ENCODE peak calls at places on chromosomes 5 and 9, in four cellular contexts. E is K562, K is HepG2, X is H1. P is an unnamed sample.

GRCh38 chr9:69433426-69433825 is 108.4 kb downstream of the ENTREP1 start:
- DNase-seq in E (no peak), K (no peak), X (no peak), P (no peak)

GRCh38 chr9:133154097-133154989 is 9.4 kb downstream of the GBGT1 start:
- DNase-seq in E (peak; percentile 47), K (no peak), X (no peak), P (no peak)

GRCh38 chr9:79254900-79255651 is 316.7 kb upstream of the TLE4 start:
- DNase-seq in E (no peak), K (no peak), X (no peak), P (no peak)

GRCh38 chr5:135482383-135482933 is 30.3 kb upstream of the TIFAB start:
- DNase-seq in E (peak; percentile 61), K (peak; percentile 94), X (no peak), P (no peak)

GRCh38 chr9:89481161-89481915 is 16.6 kb downstream of the SEMA4D start:
- DNase-seq in E (no peak), K (no peak), X (no peak), P (no peak)

GRCh38 chr5:172575816-172576215 is 65.2 kb upstream of the NEURL1B start:
- DNase-seq in E (no peak), K (no peak), X (no peak), P (no peak)

GRCh38 chr9:75797181-75797580 is 93.3 kb upstream of the PCSK5 start:
- DNase-seq in E (no peak), K (no peak), X (no peak), P (no peak)

GRCh38 chr5:40240111-40240510 is 439.6 kb upstream of the PTGER4 start:
- DNase-seq in E (no peak), K (no peak), X (no peak), P (no peak)

GRCh38 chr9:133122167-133122550 is 1.1 kb upstream of the RALGDS start:
- DNase-seq in E (no peak), K (no peak), X (no peak), P (no peak)

GRCh38 chr5:149133795-149134777 is 7.2 kb upstream of the ABLIM3 start:
- DNase-seq in E (peak; percentile 23), K (no peak), X (no peak), P (peak; percentile 79)

GRCh38 chr5:142446131-142446959 is 121.5 kb upstream of the SPRY4 start:
- DNase-seq in E (no peak), K (peak; percentile 83), X (no peak), P (peak; percentile 67)

GRCh38 chr5:80140496-80140895 is 105.3 kb downstream of the THBS4 start:
- DNase-seq in E (no peak), K (no peak), X (no peak), P (no peak)

GRCh38 chr9:124286292-124286931 is 28.7 kb downstream of the NEK6 start:
- DNase-seq in E (no peak), K (no peak), X (no peak), P (peak; percentile 85)

GRCh38 chr5:7348168-7348802 is 47.7 kb upstream of the ADCY2 start:
- DNase-seq in E (no peak), K (no peak), X (no peak), P (no peak)

GRCh38 chr5:76367623-76368366 is 35.3 kb upstream of the IQGAP2 start:
- DNase-seq in E (peak; percentile 43), K (no peak), X (no peak), P (no peak)

GRCh38 chr5:147690595-147690994 is 91.9 kb downstream of the JAKMIP2 start:
- DNase-seq in E (no peak), K (peak; percentile 25), X (no peak), P (no peak)

GRCh38 chr5:106454050-106454449 is 1216.7 kb downstream of the EFNA5 start:
- DNase-seq in E (no peak), K (no peak), X (no peak), P (no peak)
- TF ChIP-seq JUN in E (no peak), K (no peak), X (no peak), P (no peak)

GRCh38 chr9:6628714-6629113 is 16.8 kb downstream of the GLDC start:
- DNase-seq in E (no peak), K (peak; percentile 61), X (no peak), P (no peak)
- H3K27me3 ChIP-seq in E (no peaks in the 10 kb centered on the region), K (no peaks in the 10 kb centered on the region), X (no peaks in the 10 kb centered on the region), P (peaks cover 8% of the 10 kb centered on the region)

DNA sequence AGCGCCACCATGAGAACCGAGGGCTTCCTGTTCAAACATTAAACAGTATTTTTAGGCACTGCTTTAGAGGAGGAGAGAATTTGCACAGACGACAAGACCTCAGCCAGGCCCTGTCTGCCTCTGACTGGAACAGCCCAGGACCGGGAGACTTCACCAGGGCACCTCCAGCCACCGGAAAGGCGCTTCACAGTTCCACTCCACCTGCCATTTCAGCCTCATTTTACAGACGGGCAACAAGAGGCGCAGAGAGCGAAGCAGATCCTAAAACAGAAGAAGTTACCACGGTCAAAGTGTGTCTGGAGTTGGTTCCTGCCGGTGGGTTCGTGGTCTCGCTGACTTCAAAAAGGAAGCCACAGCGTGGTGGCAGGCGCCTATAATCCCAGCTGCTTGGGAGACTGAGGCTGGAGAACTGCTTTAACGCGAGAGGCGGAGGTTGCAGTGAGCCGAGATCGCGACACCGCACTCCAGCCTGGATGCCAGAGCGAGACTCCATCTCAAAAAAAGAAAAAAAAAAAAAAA is 28.4 kb downstream of the COL23A1 start:
- DNase-seq in E (no peak), K (no peak), X (no peak), P (no peak)
- H2AFZ ChIP-seq in E (no peak overlapping the region), K (no peak overlapping the region), X (no peak overlapping the region), P (no peak overlapping the region)

DNA sequence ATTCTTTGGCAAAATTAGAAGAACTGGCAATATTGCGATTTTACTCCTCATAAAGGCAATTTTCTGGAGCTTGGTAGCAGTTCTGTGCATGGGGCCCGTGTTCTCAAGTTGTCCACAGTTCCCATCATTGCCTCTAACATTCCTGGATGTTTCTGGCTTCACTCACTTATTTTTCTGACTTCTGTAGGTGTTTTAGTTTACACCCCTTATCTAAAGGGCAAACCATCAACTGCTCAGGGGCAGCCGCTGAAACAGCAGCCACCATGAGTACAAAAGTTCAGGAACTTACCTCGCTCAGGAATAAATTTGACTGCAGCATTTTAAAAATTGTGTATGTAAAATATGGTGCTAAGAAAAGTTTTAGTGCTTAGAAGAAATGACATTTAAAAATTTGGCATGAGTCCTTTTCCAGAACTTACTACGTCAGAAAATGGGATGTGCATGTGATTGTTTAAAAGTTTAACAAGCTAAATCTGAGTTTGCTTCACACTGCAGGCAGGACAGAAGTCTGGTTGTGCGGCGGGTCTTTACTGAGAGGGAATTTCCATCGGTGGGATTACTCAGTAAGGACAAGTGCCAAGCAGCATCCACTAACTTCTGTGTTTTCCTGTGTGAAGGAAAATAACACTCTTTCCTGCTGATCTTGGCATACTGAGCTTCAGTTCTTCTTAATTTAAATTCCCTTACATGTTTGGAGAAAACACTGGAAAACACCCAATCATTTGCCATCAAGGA is 261.7 kb downstream of the MAT2B start:
- DNase-seq in E (no peak), K (no peak), X (no peak), P (peak; percentile 90)
- TF ChIP-seq JUN in E (no peak), K (no peak), X (no peak), P (no peak)

DNA sequence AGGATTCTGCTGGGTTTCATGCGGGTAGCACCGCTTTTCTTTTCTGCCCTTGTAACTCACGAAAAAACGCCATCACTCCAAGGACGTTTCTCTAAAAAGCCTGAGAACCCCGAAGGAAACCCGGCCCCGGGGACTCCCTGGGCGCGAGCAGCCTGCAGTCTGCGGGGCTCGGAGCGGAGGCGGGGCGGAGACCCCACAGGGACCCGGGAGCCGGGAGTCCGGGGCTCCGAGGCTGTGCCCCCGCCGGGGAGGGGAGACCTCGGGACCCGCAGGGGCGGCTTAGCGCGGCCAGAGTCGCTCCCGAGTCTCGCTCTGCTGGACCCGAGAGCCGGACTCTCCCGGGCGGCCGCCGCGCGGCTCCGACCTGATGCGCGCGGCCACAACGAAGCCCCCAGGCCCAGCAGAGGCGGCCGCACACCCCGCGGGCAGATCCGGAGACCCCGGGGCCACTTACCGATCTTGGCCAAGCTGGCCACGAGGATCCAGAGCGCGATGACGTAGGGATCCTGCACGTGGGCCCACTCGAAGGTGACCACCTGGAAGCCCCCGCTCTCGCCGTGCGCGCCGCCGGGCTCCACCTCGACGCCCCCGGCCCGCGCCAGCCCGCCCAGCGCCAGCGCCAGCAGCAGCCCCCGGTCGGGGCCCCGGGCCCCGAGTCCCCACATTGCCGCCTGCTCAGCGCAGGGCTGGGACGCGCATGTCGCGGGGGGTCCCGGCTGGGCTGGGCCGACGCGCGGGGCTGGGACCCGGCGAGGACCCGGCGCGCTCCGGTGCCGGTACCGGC is 399 bp downstream of the SLC9A3 start:
- DNase-seq in E (no peak), K (no peak), X (no peak), P (no peak)
- H3K27me3 ChIP-seq in E (peaks cover 33% of the 10 kb centered on the region), K (peaks cover 58% of the 10 kb centered on the region), X (peaks cover 74% of the 10 kb centered on the region), P (peaks cover 50% of the 10 kb centered on the region)

GRCh38 chr9:20373263-20373662 is 249.0 kb downstream of the MLLT3 start:
- DNase-seq in E (no peak), K (no peak), X (no peak), P (no peak)
- H2AFZ ChIP-seq in E (no peak overlapping the region), K (no peak overlapping the region), X (no peak overlapping the region), P (no peak overlapping the region)

GRCh38 chr5:58314356-58315045 is 145.4 kb downstream of the PLK2 start:
- DNase-seq in E (no peak), K (no peak), X (no peak), P (peak; percentile 83)

GRCh38 chr5:58315794-58316193 is 144.1 kb downstream of the PLK2 start:
- DNase-seq in E (no peak), K (no peak), X (no peak), P (no peak)

GRCh38 chr5:58318468-58318867 is 141.4 kb downstream of the PLK2 start:
- DNase-seq in E (no peak), K (no peak), X (no peak), P (peak; percentile 85)

GRCh38 chr5:58317009-58317408 is 142.9 kb downstream of the PLK2 start:
- DNase-seq in E (no peak), K (no peak), X (no peak), P (peak; percentile 66)

DNA sequence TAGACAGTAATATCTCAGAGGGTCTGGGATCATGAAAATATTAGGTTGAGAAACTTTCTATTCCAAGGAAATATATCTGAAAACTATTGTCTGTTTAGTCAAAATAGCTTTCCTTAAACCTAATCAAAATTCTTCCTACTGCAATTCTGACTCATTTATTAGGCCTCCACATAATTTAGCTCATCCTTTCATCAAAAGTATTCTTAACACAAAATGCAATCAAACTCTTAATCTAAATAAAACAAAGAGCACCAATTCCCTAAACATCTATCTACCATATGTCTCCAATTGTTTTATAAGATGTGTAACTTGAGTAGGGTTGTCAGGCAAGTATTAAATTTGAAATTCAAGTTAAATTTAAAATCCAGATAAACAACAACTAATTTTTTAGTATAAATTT is 142.1 kb downstream of the PLK2 start:
- DNase-seq in E (no peak), K (no peak), X (no peak), P (no peak)
- TF ChIP-seq JUN in E (no peak), K (no peak), X (no peak), P (no peak)

GRCh38 chr5:10566556-10567068 is 2.7 kb downstream of the ANKRD33B start:
- DNase-seq in E (no peak), K (no peak), X (no peak), P (no peak)

GRCh38 chr5:10565785-10566506 is 2.1 kb downstream of the ANKRD33B start:
- DNase-seq in E (no peak), K (no peak), X (no peak), P (no peak)

GRCh38 chr5:10567181-10567591 is 3.3 kb downstream of the ANKRD33B start:
- DNase-seq in E (no peak), K (no peak), X (no peak), P (no peak)

GRCh38 chr5:10564838-10565784 is 1.2 kb downstream of the ANKRD33B start:
- DNase-seq in E (no peak), K (no peak), X (no peak), P (no peak)

GRCh38 chr5:10567781-10568321 is 4.0 kb downstream of the ANKRD33B start:
- DNase-seq in E (no peak), K (no peak), X (no peak), P (no peak)
- H3K27me3 ChIP-seq in E (peaks cover under 1% of the 10 kb centered on the region), K (peaks cover 26% of the 10 kb centered on the region), X (peaks cover 42% of the 10 kb centered on the region), P (no peaks in the 10 kb centered on the region)

P was measured in endothelial cell of umbilical vein.